ENCODE peak calls at places on chromosomes 12 and 14, in six cellular contexts. V, B, Z, O, X and C are unnamed samples.

GRCh38 chr12:112466011-112466422 is 47.3 kb downstream of the PTPN11 start:
- DNase-seq in V (no peak), B (no peak), Z (peak), O (no peak), X (no peak), C (no peak)

GRCh38 chr14:69483765-69484443 is 624 bp upstream of the PLEKHD1 start:
- DNase-seq in V (no peak), B (no peak), Z (no peak), O (no peak), X (no peak), C (no peak)

GRCh38 chr12:69039881-69040280 is 106.9 kb upstream of the CPM start:
- DNase-seq in V (no peak), B (no peak), Z (no peak), O (no peak), X (no peak), C (no peak)

GRCh38 chr12:113136128-113136989 is 798 bp upstream of the RASAL1 start:
- DNase-seq in V (peak), B (no peak), Z (no peak), O (no peak), X (peak), C (peak)

GRCh38 chr12:119838781-119839180 is 38.3 kb downstream of the CIT start:
- DNase-seq in V (no peak), B (no peak), Z (no peak), O (no peak), X (no peak), C (no peak)

GRCh38 chr14:52950410-52950897 is 396 bp downstream of the FERMT2 start:
- DNase-seq in V (peak), B (no peak), Z (peak), O (no peak), X (no peak), C (no peak)

GRCh38 chr14:106209745-106210144 is 683.4 kb downstream of the TMEM121 start:
- DNase-seq in V (no peak), B (no peak), Z (no peak), O (no peak), X (no peak), C (no peak)

GRCh38 chr12:132367401-132367851 is 38.0 kb upstream of the GALNT9 start:
- DNase-seq in V (no peak), B (no peak), Z (no peak), O (no peak), X (no peak), C (no peak)

GRCh38 chr12:58496411-58496810 is 423.9 kb downstream of the LRIG3 start:
- DNase-seq in V (no peak), B (no peak), Z (no peak), O (no peak), X (no peak), C (no peak)

GRCh38 chr12:121365416-121366062 is 13.3 kb upstream of the ANAPC5 start:
- DNase-seq in V (no peak), B (no peak), Z (no peak), O (no peak), X (peak), C (no peak)

GRCh38 chr12:132784580-132784979 is 22.9 kb upstream of the ANKLE2 start:
- DNase-seq in V (no peak), B (no peak), Z (no peak), O (no peak), X (no peak), C (no peak)

GRCh38 chr12:10941916-10942607 is 3.0 kb upstream of the TAS2R14 start:
- DNase-seq in V (no peak), B (peak), Z (peak), O (no peak), X (peak), C (no peak)

GRCh38 chr14:54902521-54903420 is at the start of gene GCH1:
- DNase-seq in V (peak), B (no peak), Z (peak), O (peak), X (peak), C (peak)

GRCh38 chr14:68230941-68231717 is 411.6 kb downstream of the RAD51B start:
- DNase-seq in V (no peak), B (no peak), Z (no peak), O (no peak), X (no peak), C (no peak)

GRCh38 chr12:31440586-31440985 is 114.6 kb upstream of the SINHCAF start:
- DNase-seq in V (peak), B (no peak), Z (no peak), O (no peak), X (no peak), C (no peak)

GRCh38 chr12:39505025-39505424 is 62.1 kb upstream of the KIF21A start:
- DNase-seq in V (no peak), B (no peak), Z (no peak), O (no peak), X (no peak), C (no peak)

GRCh38 chr12:47080725-47081502 is 1.2 kb upstream of the AMIGO2 start:
- DNase-seq in V (no peak), B (no peak), Z (no peak), O (no peak), X (peak), C (no peak)

GRCh38 chr12:64682572-64683277 is 72.4 kb downstream of the RASSF3 start:
- DNase-seq in V (no peak), B (no peak), Z (no peak), O (no peak), X (no peak), C (no peak)

GRCh38 chr12:120247621-120248030 is 17.9 kb downstream of the PXN start:
- DNase-seq in V (no peak), B (no peak), Z (no peak), O (no peak), X (no peak), C (no peak)

GRCh38 chr14:54893151-54893760 is 9.4 kb downstream of the GCH1 start:
- DNase-seq in V (no peak), B (no peak), Z (peak), O (no peak), X (peak), C (no peak)

GRCh38 chr12:96070670-96071279 is 35.4 kb upstream of the LTA4H start:
- DNase-seq in V (peak), B (peak), Z (peak), O (no peak), X (peak), C (no peak)

GRCh38 chr12:91900971-91901370 is 244.7 kb downstream of the BTG1 start:
- DNase-seq in V (no peak), B (no peak), Z (no peak), O (no peak), X (no peak), C (no peak)

GRCh38 chr12:119695034-119695433 is 27.1 kb downstream of the PRKAB1 start:
- DNase-seq in V (peak), B (no peak), Z (peak), O (no peak), X (peak), C (no peak)

GRCh38 chr12:54251667-54252284 is 28.1 kb downstream of the CBX5 start:
- DNase-seq in V (no peak), B (no peak), Z (peak), O (peak), X (peak), C (no peak)

GRCh38 chr12:81253360-81253759 is 175.5 kb downstream of the ACSS3 start:
- DNase-seq in V (no peak), B (no peak), Z (no peak), O (no peak), X (no peak), C (no peak)

GRCh38 chr12:124786065-124786964 is 77.3 kb downstream of the SCARB1 start:
- DNase-seq in V (peak), B (no peak), Z (no peak), O (no peak), X (no peak), C (no peak)

GRCh38 chr12:53652366-53652765 is 23.5 kb downstream of the ATP5MC2 start:
- DNase-seq in V (no peak), B (no peak), Z (no peak), O (no peak), X (no peak), C (no peak)

GRCh38 chr12:52335598-52336262 is 14.5 kb upstream of the KRT83 start:
- DNase-seq in V (no peak), B (no peak), Z (no peak), O (no peak), X (no peak), C (no peak)

GRCh38 chr12:57842342-57843294 is 3.9 kb downstream of the CTDSP2 start:
- DNase-seq in V (no peak), B (no peak), Z (no peak), O (no peak), X (peak), C (no peak)

GRCh38 chr14:54000341-54000811 is 43.8 kb upstream of the BMP4 start:
- DNase-seq in V (no peak), B (no peak), Z (no peak), O (no peak), X (no peak), C (no peak)

GRCh38 chr14:99286761-99287160 is 14.8 kb upstream of the BCL11B start:
- DNase-seq in V (no peak), B (peak), Z (no peak), O (no peak), X (no peak), C (no peak)

GRCh38 chr12:124564232-124564958 is 3.0 kb downstream of the NCOR2 start:
- DNase-seq in V (no peak), B (no peak), Z (no peak), O (no peak), X (no peak), C (no peak)

GRCh38 chr12:131468206-131468605 is 242.7 kb upstream of the SFSWAP start:
- DNase-seq in V (no peak), B (no peak), Z (no peak), O (no peak), X (no peak), C (no peak)

GRCh38 chr14:105207460-105207901 is 26.4 kb upstream of the NUDT14 start:
- DNase-seq in V (no peak), B (no peak), Z (no peak), O (no peak), X (no peak), C (no peak)

GRCh38 chr12:131249291-131250027 is 295.8 kb downstream of the ADGRD1 start:
- DNase-seq in V (no peak), B (no peak), Z (no peak), O (no peak), X (no peak), C (no peak)

GRCh38 chr14:51139221-51139681 is 44.3 kb upstream of the TRIM9 start:
- DNase-seq in V (no peak), B (no peak), Z (no peak), O (no peak), X (no peak), C (no peak)

GRCh38 chr12:45469902-45470301 is 254.0 kb downstream of the ANO6 start:
- DNase-seq in V (no peak), B (no peak), Z (no peak), O (no peak), X (no peak), C (no peak)

DNA sequence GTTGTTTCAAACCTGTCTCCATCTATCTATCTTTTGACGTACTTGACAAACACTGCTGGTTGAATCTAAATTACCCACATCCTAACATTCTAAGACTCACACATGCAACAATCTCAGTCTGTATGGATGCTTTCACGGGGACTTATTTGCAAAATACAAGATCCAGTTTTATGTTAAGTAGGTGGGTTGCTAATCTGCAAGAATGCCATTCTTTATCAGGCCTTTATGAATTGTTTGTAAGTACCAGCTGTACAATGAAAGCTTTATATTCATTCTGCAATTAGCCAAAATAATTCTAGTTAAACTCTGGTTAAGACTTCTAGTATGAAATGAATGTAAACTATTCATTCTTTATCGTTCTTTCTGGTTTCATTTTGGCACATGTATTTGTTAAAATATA is 135.1 kb downstream of the NAV3 start:
- DNase-seq in V (no peak), B (no peak), Z (no peak), O (no peak), X (no peak), C (no peak)
- TF ChIP-seq TAF1 in V (no peak), B (no peak), Z (no peak), O (no peak), X (no peak), C (no peak)

GRCh38 chr14:74018704-74019407 is at the start of the genes BBOF1 and ENTPD5:
- DNase-seq in V (peak), B (peak), Z (peak), O (peak), X (peak), C (peak)
- TF ChIP-seq POLR2A in V (peak), B (peak), Z (peak), O (peak), X (peak), C (peak)

DNA sequence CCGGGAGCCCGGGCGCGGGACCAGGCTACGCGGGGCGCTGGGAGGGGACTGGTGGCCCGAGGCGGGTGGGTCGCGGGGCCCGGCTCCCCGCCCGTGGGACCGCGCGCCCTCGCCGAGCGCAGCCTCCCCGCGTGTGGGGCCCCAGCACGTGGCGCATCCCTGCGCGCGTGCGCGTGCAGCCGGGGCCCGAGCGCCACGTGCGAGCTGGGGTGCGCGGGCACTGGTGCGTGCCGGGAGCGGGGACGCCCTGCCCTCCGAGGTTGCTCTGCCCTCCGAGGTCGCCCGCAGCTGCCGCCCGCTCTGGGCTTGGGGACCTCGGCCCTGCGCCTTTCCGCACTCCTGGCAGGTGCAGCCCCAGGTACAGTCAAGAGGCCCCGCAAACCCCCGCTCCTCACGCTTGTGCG is 365 bp upstream of the CCDC88C start:
- DNase-seq in V (peak), B (no peak), Z (peak), O (no peak), X (peak), C (no peak)
- TF ChIP-seq POLR2AphosphoS5 in V (no peak), B (no peak), Z (no peak), O (no peak), X (no peak), C (no peak)

GRCh38 chr14:95207475-95208253 is 50.3 kb upstream of the DICER1 start:
- DNase-seq in V (no peak), B (no peak), Z (no peak), O (no peak), X (no peak), C (no peak)
- TF ChIP-seq TAF1 in V (no peak), B (no peak), Z (no peak), O (no peak), X (no peak), C (no peak)

GRCh38 chr14:49852351-49853157 is at the start of gene NEMF:
- DNase-seq in V (peak), B (peak), Z (peak), O (no peak), X (peak), C (peak)
- TF ChIP-seq POLR2A in V (peak), B (peak), Z (peak), O (peak), X (peak), C (peak)

GRCh38 chr14:65357091-65357490 is 55.4 kb upstream of the FUT8 start:
- DNase-seq in V (no peak), B (no peak), Z (no peak), O (no peak), X (no peak), C (no peak)
- TF ChIP-seq POLR2AphosphoS5 in V (no peak), B (no peak), Z (no peak), O (no peak), X (no peak), C (no peak)

DNA sequence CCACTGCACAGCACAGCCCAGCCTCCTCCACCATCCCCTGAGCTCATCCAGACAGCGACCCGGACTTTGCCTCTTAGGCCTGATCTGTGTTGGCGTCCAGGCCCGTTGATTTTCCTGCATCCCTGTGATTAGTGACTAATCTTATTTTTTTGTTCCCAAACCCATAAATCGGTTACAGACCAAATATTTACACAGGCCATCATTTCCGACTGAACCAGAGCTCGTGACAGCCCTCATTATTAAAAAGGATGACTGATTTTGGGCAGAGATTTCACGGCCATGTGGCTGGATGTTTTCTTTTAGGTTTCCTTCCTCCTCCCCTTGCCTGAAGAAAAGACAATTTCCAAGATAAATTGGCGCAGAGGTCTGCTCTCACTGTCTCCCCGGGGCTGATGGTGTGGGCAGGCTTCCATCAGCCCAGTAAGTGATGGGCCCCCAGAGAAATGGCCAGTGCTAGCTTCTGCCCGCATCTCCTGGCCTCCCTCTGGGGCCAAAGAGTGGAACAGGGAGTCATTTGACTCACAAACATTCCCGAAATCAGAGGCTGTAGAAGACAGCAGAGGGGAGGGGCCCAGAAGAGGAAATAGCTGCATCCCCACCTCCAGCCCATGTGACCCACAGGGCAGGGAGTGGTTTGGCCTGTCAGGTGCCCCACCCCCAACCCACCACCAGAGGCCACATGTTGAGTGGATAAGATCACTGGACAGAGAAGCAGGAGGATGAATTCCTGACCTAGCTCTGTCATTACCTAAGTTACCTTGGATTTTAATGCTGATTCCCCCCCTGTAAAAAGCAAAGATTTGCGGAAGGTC is 283.5 kb downstream of the KSR2 start:
- DNase-seq in V (peak), B (no peak), Z (peak), O (no peak), X (peak), C (no peak)
- TF ChIP-seq TAF1 in V (no peak), B (no peak), Z (no peak), O (no peak), X (no peak), C (no peak)